ENCODE peak calls at places on chromosomes 6 and 20, in seven cellular contexts. C is left ventricle myocardium inferior, F is endothelial cell of umbilical vein, W is psoas muscle, T is AG04450, N is glutamatergic neuron, P is AG10803. J is an unnamed sample.
A peak's percentile ranks its signal among the peaks of the same experiment; 100 is the strongest.

GRCh38 chr20:17622851-17623508 is 53.1 kb downstream of the DSTN start:
- DNase-seq in W (no peak), F (no peak), N (no peak), T (no peak), P (no peak), C (no peak), J (no peak)

GRCh38 chr20:62437430-62437829 is 10.1 kb upstream of the RBBP8NL start:
- DNase-seq in F (no peak), T (no peak), C (no peak), P (no peak), N (no peak), W (no peak), J (no peak)

GRCh38 chr20:10454135-10454750 is 19.1 kb downstream of the SLX4IP start:
- DNase-seq in P (no peak), N (no peak), T (no peak), C (no peak), F (no peak), W (no peak), J (no peak)

GRCh38 chr20:24963672-24964517 is 14.8 kb downstream of the CST7 start:
- DNase-seq in C (no peak), F (no peak), N (no peak), W (no peak), P (no peak), T (no peak), J (no peak)

GRCh38 chr6:34521463-34522288 is 34.5 kb downstream of the SPDEF start:
- DNase-seq in T (no peak), C (peak; percentile 7), P (no peak), N (no peak), W (peak; percentile 34), F (no peak), J (no peak)

GRCh38 chr20:50027611-50028105 is 44.9 kb downstream of the SNAI1 start:
- DNase-seq in W (peak; percentile 71), C (peak; percentile 71), T (peak; percentile 53), P (peak; percentile 90), F (peak; percentile 95), N (no peak), J (no peak)

GRCh38 chr6:125124250-125124777 is 29.3 kb upstream of the TPD52L1 start:
- DNase-seq in W (no peak), T (no peak), F (no peak), P (no peak), C (no peak), N (no peak), J (no peak)

GRCh38 chr6:35084041-35084491 is 57.1 kb downstream of the TCP11 start:
- DNase-seq in N (no peak), P (no peak), T (no peak), C (no peak), F (no peak), W (no peak), J (no peak)

GRCh38 chr6:1612902-1613301 is 3.2 kb downstream of the FOXC1 start:
- DNase-seq in P (peak; percentile 73), W (no peak), F (peak; percentile 61), T (no peak), C (no peak), N (no peak), J (no peak)

GRCh38 chr6:36679043-36679821 is 718 bp downstream of the CDKN1A start:
- DNase-seq in T (no peak), W (peak; percentile 95), N (peak; percentile 52), F (peak; percentile 71), C (peak; percentile 74), P (peak; percentile 59), J (peak; percentile 63)

GRCh38 chr6:45387236-45387635 is 9.5 kb upstream of the SUPT3H start:
- DNase-seq in C (no peak), P (peak; percentile 65), N (no peak), F (no peak), T (no peak), W (no peak), J (no peak)

GRCh38 chr6:114323784-114324183 is 19.0 kb downstream of the HS3ST5 start:
- DNase-seq in W (no peak), C (no peak), N (no peak), T (no peak), P (no peak), F (no peak), J (peak; percentile 14)

GRCh38 chr6:92688328-92688727 is 731.0 kb downstream of the EPHA7 start:
- DNase-seq in P (no peak), T (no peak), C (no peak), W (no peak), F (peak; percentile 9), N (no peak), J (no peak)

GRCh38 chr6:19705606-19706005 is 131.6 kb upstream of the ID4 start:
- DNase-seq in F (no peak), N (no peak), C (no peak), P (peak; percentile 24), W (no peak), T (no peak), J (no peak)

GRCh38 chr6:128209771-128210170 is 308.9 kb upstream of the THEMIS start:
- DNase-seq in W (no peak), P (peak; percentile 79), T (no peak), C (no peak), N (no peak), F (peak; percentile 63), J (no peak)

GRCh38 chr6:124683507-124683906 is 278.7 kb upstream of the RNF217 start:
- DNase-seq in N (no peak), F (no peak), C (no peak), P (no peak), W (no peak), T (no peak), J (peak; percentile 80)

GRCh38 chr20:46173652-46174468 is 55.7 kb downstream of the CD40 start:
- DNase-seq in C (no peak), P (no peak), F (no peak), W (no peak), N (no peak), T (no peak), J (peak; percentile 29)

GRCh38 chr6:151451950-151452749 is at the start of gene RMND1:
- DNase-seq in W (peak; percentile 100), N (peak; percentile 99), C (peak; percentile 100), F (peak; percentile 100), P (peak; percentile 100), T (peak; percentile 100), J (peak; percentile 100)

GRCh38 chr6:151447237-151447636 is 4.7 kb downstream of the RMND1 start:
- DNase-seq in T (no peak), N (no peak), W (no peak), F (no peak), P (no peak), C (no peak), J (no peak)

GRCh38 chr6:151451417-151451949 is 443 bp downstream of the RMND1 start:
- DNase-seq in N (no peak), W (no peak), C (no peak), F (peak; percentile 21), T (no peak), P (no peak), J (no peak)

GRCh38 chr6:151445482-151445881 is 6.4 kb downstream of the RMND1 start:
- DNase-seq in P (peak; percentile 83), C (no peak), F (peak; percentile 53), W (no peak), N (no peak), T (peak; percentile 74), J (no peak)

GRCh38 chr6:151448623-151449022 is 3.3 kb downstream of the RMND1 start:
- DNase-seq in F (no peak), T (no peak), C (no peak), N (no peak), P (no peak), W (no peak), J (peak; percentile 9)
- TF ChIP-seq CTCF in F (no peak), T (no peak), C (no peak), N (peak; percentile 9), P (peak; percentile 14), W (no peak), J (no peak)

DNA sequence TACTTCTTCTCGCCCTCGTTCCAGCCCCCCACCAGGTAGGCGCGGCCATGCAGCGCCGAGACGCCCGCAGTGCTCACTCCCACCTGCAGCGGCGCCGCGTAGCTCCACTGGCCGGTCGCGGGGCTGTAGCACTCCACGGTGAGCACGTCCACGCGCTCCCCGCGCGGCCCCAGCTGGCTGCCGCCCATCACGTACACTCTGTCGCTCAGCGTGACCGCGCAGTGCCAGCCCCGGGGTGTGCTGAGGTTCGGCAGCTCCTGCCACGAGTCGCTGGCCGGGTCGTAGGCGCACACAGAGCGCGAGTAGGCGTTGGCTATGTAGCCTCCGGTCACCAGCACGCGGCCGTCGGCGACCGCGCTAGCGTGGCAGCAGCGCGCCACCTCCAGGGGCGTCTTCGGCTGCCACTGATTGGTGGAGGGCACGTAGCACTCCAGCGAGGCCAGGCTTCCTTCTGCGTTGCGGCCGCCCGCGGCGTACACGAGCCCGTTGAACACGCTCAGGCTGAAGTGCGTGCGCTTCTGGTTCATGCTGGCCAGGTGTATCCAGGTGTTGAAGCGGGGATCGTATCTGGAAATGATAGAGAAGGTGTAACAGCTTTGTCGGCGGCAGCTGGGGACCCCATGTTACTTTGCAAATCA is 13.7 kb downstream of the KLHL31 start:
- DNase-seq in T (no peak), N (peak; percentile 85), P (peak; percentile 25), C (peak; percentile 53), F (peak; percentile 64), W (peak; percentile 86), J (peak; percentile 90)
- TF ChIP-seq CTCF in T (peak; percentile 24), N (peak; percentile 1), P (no peak), C (peak; percentile 23), F (no peak), W (peak; percentile 29), J (peak; percentile 36)

GRCh38 chr6:142374965-142375733 is 73.3 kb downstream of the ADGRG6 start:
- DNase-seq in T (no peak), F (peak; percentile 97), W (no peak), P (peak; percentile 91), N (no peak), C (no peak), J (no peak)

GRCh38 chr6:142369266-142369665 is 67.5 kb downstream of the ADGRG6 start:
- DNase-seq in T (no peak), W (no peak), P (no peak), C (no peak), N (no peak), F (no peak), J (no peak)

GRCh38 chr6:142373268-142374089 is 71.7 kb downstream of the ADGRG6 start:
- DNase-seq in P (peak; percentile 84), T (no peak), F (no peak), C (no peak), N (no peak), W (no peak), J (no peak)

GRCh38 chr6:142374090-142374783 is 72.4 kb downstream of the ADGRG6 start:
- DNase-seq in N (no peak), C (no peak), F (peak; percentile 50), P (no peak), T (no peak), W (no peak), J (peak; percentile 34)

DNA sequence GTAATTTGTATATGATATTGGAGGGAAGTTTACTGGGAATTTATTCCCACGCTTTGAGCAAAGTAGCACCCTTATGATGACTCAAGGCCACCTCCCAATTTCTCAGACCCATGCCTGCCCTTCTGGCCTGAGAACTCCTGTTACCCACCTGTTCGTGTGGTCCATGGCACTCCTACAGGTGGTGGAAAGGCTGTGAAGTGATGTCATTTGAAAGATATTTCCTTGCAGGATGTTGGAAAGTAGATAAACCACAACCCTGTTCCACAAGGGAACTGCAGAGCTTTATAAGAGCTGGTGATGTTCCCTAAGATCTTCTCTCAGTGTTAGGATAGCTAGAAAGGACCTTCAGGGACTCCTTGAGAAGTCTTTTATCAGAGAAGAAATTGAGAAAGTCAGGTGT is 70.5 kb downstream of the ADGRG6 start:
- DNase-seq in W (no peak), T (no peak), P (peak; percentile 69), C (no peak), N (no peak), F (peak; percentile 81), J (no peak)
- TF ChIP-seq CTCF in W (no peak), T (no peak), P (no peak), C (no peak), N (no peak), F (no peak), J (no peak)

GRCh38 chr20:43781215-43781614 is 54.4 kb upstream of the GTSF1L start:
- DNase-seq in W (no peak), T (no peak), F (no peak), N (no peak), P (no peak), C (no peak), J (no peak)
- TF ChIP-seq CTCF in W (no peak), T (no peak), F (no peak), N (no peak), P (no peak), C (no peak), J (no peak)